ENCODE peak calls at places on chromosomes 5 and 9, in five cellular contexts. T is tibial artery; Y is mucosa of descending colon; O is PC-3; W is CD4-positive, alpha-beta T cell. B is an unnamed sample.
A peak's percentile ranks its signal among the peaks of the same experiment; 100 is the strongest.

GRCh38 chr5:74311961-74312360 is 328.6 kb downstream of the ENC1 start:
- DNase-seq in T (peak; percentile 77), Y (no peak), O (no peak), W (no peak), B (no peak)

GRCh38 chr9:127805620-127806019 is 2.9 kb downstream of the FPGS start:
- DNase-seq in T (no peak), Y (no peak), O (no peak), W (no peak), B (peak; percentile 59)

GRCh38 chr5:40572947-40573346 is 106.8 kb upstream of the PTGER4 start:
- DNase-seq in T (no peak), Y (no peak), O (no peak), W (no peak), B (no peak)

GRCh38 chr5:1294839-1295649 is at the start of gene TERT:
- DNase-seq in T (no peak), Y (peak; percentile 72), O (no peak), W (peak; percentile 66), B (peak; percentile 27)

GRCh38 chr9:16453390-16453789 is 417.1 kb downstream of the BNC2 start:
- DNase-seq in T (no peak), Y (no peak), O (no peak), W (no peak), B (no peak)

GRCh38 chr5:96855041-96855872 is 21.0 kb upstream of the ERAP2 start:
- DNase-seq in T (no peak), Y (no peak), O (peak; percentile 94), W (no peak), B (no peak)

GRCh38 chr5:134145779-134146581 is 30.8 kb downstream of the SKP1 start:
- DNase-seq in T (peak; percentile 78), Y (peak; percentile 61), O (peak; percentile 82), W (peak; percentile 83), B (peak; percentile 59)

GRCh38 chr9:90642570-90643539 is at the start of gene DIRAS2:
- DNase-seq in T (peak; percentile 22), Y (peak; percentile 58), O (peak; percentile 57), W (no peak), B (peak; percentile 84)

GRCh38 chr9:4371108-4371507 is 71.2 kb upstream of the GLIS3 start:
- DNase-seq in T (no peak), Y (no peak), O (peak; percentile 87), W (no peak), B (no peak)

GRCh38 chr5:65986050-65986451 is 59.7 kb downstream of the ERBIN start:
- DNase-seq in T (no peak), Y (no peak), O (peak; percentile 43), W (no peak), B (no peak)

GRCh38 chr9:24095246-24095645 is 269.2 kb upstream of the ELAVL2 start:
- DNase-seq in T (no peak), Y (no peak), O (no peak), W (no peak), B (no peak)

GRCh38 chr9:24090566-24090965 is 264.5 kb upstream of the ELAVL2 start:
- DNase-seq in T (no peak), Y (no peak), O (peak; percentile 41), W (no peak), B (no peak)
- H3K9me3 ChIP-seq in T (no peaks in the 10 kb centered on the region), Y (peaks cover 9% of the 10 kb centered on the region), O (no peaks in the 10 kb centered on the region), W (peaks cover 4% of the 10 kb centered on the region), B (no peaks in the 10 kb centered on the region)

DNA sequence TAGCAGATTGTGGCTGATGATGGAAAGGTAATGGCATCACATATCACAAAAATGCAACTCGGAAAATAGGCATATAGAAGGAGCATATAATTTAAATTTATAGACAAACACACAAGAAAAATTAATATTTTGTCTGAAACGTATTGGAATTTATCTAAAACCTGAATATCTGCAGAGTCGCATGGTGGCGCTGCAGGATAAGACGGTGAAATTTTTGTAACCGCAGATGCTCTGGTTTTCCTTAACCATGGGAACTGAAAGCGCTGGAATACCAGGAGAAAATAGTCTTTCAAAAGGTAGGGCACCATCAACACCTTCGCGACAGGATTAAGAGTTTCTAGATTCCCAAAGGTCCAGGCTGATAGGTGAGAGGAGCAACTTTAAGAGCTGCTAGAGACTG is 11.0 kb downstream of the PCDHB14 start:
- DNase-seq in T (no peak), Y (no peak), O (no peak), W (no peak), B (no peak)
- H3K9me3 ChIP-seq in T (peaks cover 19% of the 10 kb centered on the region), Y (peaks cover 89% of the 10 kb centered on the region), O (no peaks in the 10 kb centered on the region), W (peaks cover 63% of the 10 kb centered on the region), B (peaks cover 23% of the 10 kb centered on the region)

DNA sequence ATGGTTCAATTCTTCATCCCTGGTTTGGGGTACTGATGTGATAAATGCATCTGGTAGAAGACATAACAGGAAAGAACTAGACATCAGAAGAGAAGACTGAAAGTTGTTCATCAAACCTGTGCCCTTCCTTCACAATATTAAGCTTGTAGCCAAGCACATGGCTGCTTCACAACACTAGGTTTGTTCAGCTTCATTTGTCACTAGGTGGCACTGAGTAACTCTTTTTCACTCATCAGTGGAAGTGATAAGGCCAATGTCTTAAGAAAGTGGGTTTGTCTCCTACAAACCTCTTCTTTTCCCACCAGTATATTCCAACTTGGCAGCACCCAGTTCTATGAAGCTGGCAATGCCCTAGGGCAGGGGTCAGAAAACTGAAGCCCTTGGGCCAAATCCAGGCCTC is 26.9 kb downstream of the ZNF484 start:
- DNase-seq in T (no peak), Y (no peak), O (peak; percentile 26), W (no peak), B (no peak)
- H3K9me3 ChIP-seq in T (peaks cover 7% of the 10 kb centered on the region), Y (peaks cover 46% of the 10 kb centered on the region), O (peaks cover 25% of the 10 kb centered on the region), W (peaks cover 26% of the 10 kb centered on the region), B (no peaks in the 10 kb centered on the region)

GRCh38 chr5:8478308-8478707 is 609.4 kb downstream of the MTRR start:
- DNase-seq in T (no peak), Y (no peak), O (no peak), W (no peak), B (no peak)
- H3K9me3 ChIP-seq in T (no peaks in the 10 kb centered on the region), Y (no peaks in the 10 kb centered on the region), O (no peaks in the 10 kb centered on the region), W (no peaks in the 10 kb centered on the region), B (no peaks in the 10 kb centered on the region)

GRCh38 chr5:17912794-17913193 is 278.5 kb downstream of the TAF11L14 start:
- DNase-seq in T (no peak), Y (no peak), O (no peak), W (no peak), B (no peak)
- H3K9me3 ChIP-seq in T (no peaks in the 10 kb centered on the region), Y (no peaks in the 10 kb centered on the region), O (no peaks in the 10 kb centered on the region), W (no peaks in the 10 kb centered on the region), B (no peaks in the 10 kb centered on the region)

GRCh38 chr5:115460476-115460875 is 84.1 kb downstream of the FEM1C start:
- DNase-seq in T (no peak), Y (no peak), O (peak; percentile 95), W (no peak), B (no peak)

GRCh38 chr5:115463985-115464384 is 80.6 kb downstream of the FEM1C start:
- DNase-seq in T (no peak), Y (no peak), O (no peak), W (no peak), B (no peak)

GRCh38 chr5:115461506-115462290 is 82.9 kb downstream of the FEM1C start:
- DNase-seq in T (no peak), Y (no peak), O (peak; percentile 87), W (no peak), B (no peak)

GRCh38 chr5:115459844-115460243 is 84.7 kb downstream of the FEM1C start:
- DNase-seq in T (no peak), Y (no peak), O (peak; percentile 63), W (no peak), B (no peak)

DNA sequence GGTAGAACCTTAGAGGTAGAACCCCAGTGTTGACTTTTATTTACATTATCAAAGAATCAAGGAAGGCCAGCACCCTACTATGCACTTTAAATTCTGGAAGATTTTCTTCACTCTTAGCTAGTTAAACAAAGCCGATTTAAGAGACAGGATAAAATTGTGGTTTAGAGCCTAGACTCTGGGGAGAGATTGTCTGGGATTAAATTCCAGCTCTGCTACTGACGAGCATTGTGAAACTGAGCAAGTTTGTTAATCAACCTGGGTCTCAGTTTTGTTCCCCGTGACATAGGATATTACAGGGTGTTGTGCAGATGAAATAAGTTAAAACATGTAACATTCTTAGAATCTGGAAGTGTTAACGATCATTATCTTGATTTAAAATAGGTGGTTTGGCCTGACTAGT is 83.5 kb downstream of the FEM1C start:
- DNase-seq in T (no peak), Y (no peak), O (no peak), W (no peak), B (no peak)
- H3K9me3 ChIP-seq in T (no peaks in the 10 kb centered on the region), Y (no peaks in the 10 kb centered on the region), O (no peaks in the 10 kb centered on the region), W (no peaks in the 10 kb centered on the region), B (no peaks in the 10 kb centered on the region)

B was measured in pancreas.